ENCODE peak calls at places on chromosome 22, in four cellular contexts. One of them, this sample, is unnamed.
A peak's percentile ranks its signal among the peaks of the same experiment; 100 is the strongest.

GRCh38 chr22:31247726-31248125 is 35.6 kb downstream of the LIMK2 start:
- DNase-seq in IMR-90: no peak
- DNase-seq in brain microvascular endothelial cell: no peak
- DNase-seq in ovary: no peak
- DNase-seq in this sample: no peak

GRCh38 chr22:19714320-19715252 is at the start of gene SEPTIN5:
- DNase-seq in brain microvascular endothelial cell: no peak
- DNase-seq in IMR-90: no peak
- DNase-seq in ovary: peak; percentile 51
- DNase-seq in this sample: no peak

GRCh38 chr22:41801886-41802285 is 1.4 kb downstream of the CCDC134 start:
- DNase-seq in ovary: no peak
- DNase-seq in IMR-90: no peak
- DNase-seq in brain microvascular endothelial cell: no peak
- DNase-seq in this sample: no peak

GRCh38 chr22:47171441-47172221 is 409.2 kb downstream of the TBC1D22A start:
- DNase-seq in ovary: peak; percentile 36
- DNase-seq in brain microvascular endothelial cell: no peak
- DNase-seq in IMR-90: no peak
- DNase-seq in this sample: no peak

GRCh38 chr22:37282385-37282677 is at the start of gene CYTH4:
- DNase-seq in brain microvascular endothelial cell: no peak
- DNase-seq in IMR-90: no peak
- DNase-seq in ovary: no peak
- DNase-seq in this sample: peak; percentile 43

GRCh38 chr22:26588749-26589366 is 1.1 kb downstream of the TPST2 start:
- DNase-seq in IMR-90: no peak
- DNase-seq in brain microvascular endothelial cell: no peak
- DNase-seq in ovary: no peak
- DNase-seq in this sample: no peak

GRCh38 chr22:37803195-37803635 is 4.5 kb upstream of the GCAT start:
- DNase-seq in brain microvascular endothelial cell: no peak
- DNase-seq in IMR-90: no peak
- DNase-seq in ovary: no peak
- DNase-seq in this sample: no peak

GRCh38 chr22:35860087-35860733 is 142.5 kb downstream of the APOL5 start:
- DNase-seq in brain microvascular endothelial cell: no peak
- DNase-seq in ovary: no peak
- DNase-seq in IMR-90: no peak
- DNase-seq in this sample: no peak

GRCh38 chr22:21443735-21444421 is 23.3 kb upstream of the TMEM191C start:
- DNase-seq in ovary: peak; percentile 33
- DNase-seq in IMR-90: no peak
- DNase-seq in brain microvascular endothelial cell: no peak
- DNase-seq in this sample: peak; percentile 8

GRCh38 chr22:27220349-27220748 is 563.0 kb downstream of the MIAT start:
- DNase-seq in ovary: no peak
- DNase-seq in brain microvascular endothelial cell: peak; percentile 91
- DNase-seq in IMR-90: peak; percentile 89
- DNase-seq in this sample: no peak

GRCh38 chr22:37591823-37592404 is 12.0 kb upstream of the LGALS2 start:
- DNase-seq in IMR-90: no peak
- DNase-seq in brain microvascular endothelial cell: no peak
- DNase-seq in ovary: no peak
- DNase-seq in this sample: no peak

GRCh38 chr22:39492186-39492585 is 9.9 kb upstream of the MIEF1 start:
- DNase-seq in IMR-90: no peak
- DNase-seq in brain microvascular endothelial cell: no peak
- DNase-seq in ovary: no peak
- DNase-seq in this sample: no peak

GRCh38 chr22:18056802-18057474 is 20.9 kb upstream of the PEX26 start:
- DNase-seq in ovary: no peak
- DNase-seq in IMR-90: no peak
- DNase-seq in brain microvascular endothelial cell: no peak
- DNase-seq in this sample: no peak

GRCh38 chr22:38554281-38554680 is 15.7 kb downstream of the DMC1 start:
- DNase-seq in ovary: no peak
- DNase-seq in brain microvascular endothelial cell: no peak
- DNase-seq in IMR-90: peak; percentile 83
- DNase-seq in this sample: no peak

GRCh38 chr22:35688913-35689675 is 28.6 kb upstream of the APOL5 start:
- DNase-seq in brain microvascular endothelial cell: no peak
- DNase-seq in IMR-90: peak; percentile 59
- DNase-seq in ovary: no peak
- DNase-seq in this sample: no peak

GRCh38 chr22:20037419-20037818 is 16.5 kb downstream of the TANGO2 start:
- DNase-seq in brain microvascular endothelial cell: no peak
- DNase-seq in ovary: no peak
- DNase-seq in IMR-90: no peak
- DNase-seq in this sample: no peak

GRCh38 chr22:38872831-38873248 is 824 bp upstream of the CBX6 start:
- DNase-seq in IMR-90: peak; percentile 32
- DNase-seq in brain microvascular endothelial cell: no peak
- DNase-seq in ovary: peak; percentile 87
- DNase-seq in this sample: peak; percentile 79

GRCh38 chr22:20510811-20511577 is 3.6 kb downstream of the MED15 start:
- DNase-seq in IMR-90: no peak
- DNase-seq in ovary: no peak
- DNase-seq in brain microvascular endothelial cell: no peak
- DNase-seq in this sample: no peak

GRCh38 chr22:33883561-33883960 is 36.7 kb downstream of the LARGE1 start:
- DNase-seq in brain microvascular endothelial cell: no peak
- DNase-seq in ovary: no peak
- DNase-seq in IMR-90: no peak
- DNase-seq in this sample: no peak

GRCh38 chr22:39634530-39635399 is 64.2 kb downstream of the CACNA1I start:
- DNase-seq in brain microvascular endothelial cell: peak; percentile 79
- DNase-seq in ovary: no peak
- DNase-seq in IMR-90: peak; percentile 92
- DNase-seq in this sample: no peak

GRCh38 chr22:20530368-20531153 is 23.2 kb downstream of the MED15 start:
- DNase-seq in ovary: no peak
- DNase-seq in brain microvascular endothelial cell: peak; percentile 82
- DNase-seq in IMR-90: peak; percentile 83
- DNase-seq in this sample: no peak

GRCh38 chr22:32752868-32753520 is 48.5 kb upstream of the TIMP3 start:
- DNase-seq in IMR-90: peak; percentile 86
- DNase-seq in brain microvascular endothelial cell: peak; percentile 83
- DNase-seq in ovary: no peak
- DNase-seq in this sample: peak; percentile 48

GRCh38 chr22:37443086-37443485 is 15.8 kb upstream of the ELFN2 start:
- DNase-seq in IMR-90: no peak
- DNase-seq in brain microvascular endothelial cell: no peak
- DNase-seq in ovary: no peak
- DNase-seq in this sample: no peak

GRCh38 chr22:17980638-17981051 is 43.7 kb downstream of the MICAL3 start:
- DNase-seq in brain microvascular endothelial cell: no peak
- DNase-seq in IMR-90: peak; percentile 48
- DNase-seq in ovary: no peak
- DNase-seq in this sample: no peak

GRCh38 chr22:23060612-23061400 is 9.5 kb upstream of the GNAZ start:
- DNase-seq in IMR-90: no peak
- DNase-seq in brain microvascular endothelial cell: no peak
- DNase-seq in ovary: peak; percentile 23
- DNase-seq in this sample: peak; percentile 3

GRCh38 chr22:36929621-36930020 is 16.2 kb downstream of the CSF2RB start:
- DNase-seq in brain microvascular endothelial cell: no peak
- DNase-seq in ovary: no peak
- DNase-seq in IMR-90: no peak
- DNase-seq in this sample: no peak

GRCh38 chr22:38953577-38954413 is 3.6 kb upstream of the APOBEC3A start:
- DNase-seq in ovary: no peak
- DNase-seq in brain microvascular endothelial cell: no peak
- DNase-seq in IMR-90: no peak
- DNase-seq in this sample: no peak

GRCh38 chr22:37049224-37049623 is 2.3 kb upstream of the KCTD17 start:
- DNase-seq in IMR-90: no peak
- DNase-seq in ovary: no peak
- DNase-seq in brain microvascular endothelial cell: no peak
- DNase-seq in this sample: no peak

GRCh38 chr22:40383905-40384304 is 13.5 kb downstream of the SGSM3 start:
- DNase-seq in brain microvascular endothelial cell: peak; percentile 88
- DNase-seq in ovary: no peak
- DNase-seq in IMR-90: peak; percentile 75
- DNase-seq in this sample: no peak

GRCh38 chr22:20803696-20804324 is 29.9 kb downstream of the SERPIND1 start:
- DNase-seq in ovary: peak; percentile 54
- DNase-seq in IMR-90: peak; percentile 44
- DNase-seq in brain microvascular endothelial cell: peak; percentile 36
- DNase-seq in this sample: peak; percentile 16

GRCh38 chr22:40628354-40629042 is 8.0 kb downstream of the MRTFA start:
- DNase-seq in ovary: no peak
- DNase-seq in brain microvascular endothelial cell: no peak
- DNase-seq in IMR-90: peak; percentile 61
- DNase-seq in this sample: no peak

GRCh38 chr22:41899992-41900651 is 14.8 kb downstream of the SHISA8 start:
- DNase-seq in brain microvascular endothelial cell: no peak
- DNase-seq in IMR-90: no peak
- DNase-seq in ovary: no peak
- DNase-seq in this sample: peak; percentile 61

GRCh38 chr22:20025401-20026203 is 4.7 kb downstream of the TANGO2 start:
- DNase-seq in brain microvascular endothelial cell: no peak
- DNase-seq in ovary: no peak
- DNase-seq in IMR-90: no peak
- DNase-seq in this sample: no peak

GRCh38 chr22:19756288-19757128 is 4.1 kb upstream of the TBX1 start:
- DNase-seq in ovary: no peak
- DNase-seq in brain microvascular endothelial cell: no peak
- DNase-seq in IMR-90: no peak
- DNase-seq in this sample: peak; percentile 59

GRCh38 chr22:21713428-21714058 is 22.1 kb downstream of the YPEL1 start:
- DNase-seq in IMR-90: no peak
- DNase-seq in brain microvascular endothelial cell: no peak
- DNase-seq in ovary: no peak
- DNase-seq in this sample: no peak

GRCh38 chr22:19523240-19524169 is 705 bp downstream of the CLDN5 start:
- DNase-seq in ovary: no peak
- DNase-seq in brain microvascular endothelial cell: no peak
- DNase-seq in IMR-90: peak; percentile 9
- DNase-seq in this sample: no peak

GRCh38 chr22:31932863-31933262 is 11.5 kb upstream of the YWHAH start:
- DNase-seq in brain microvascular endothelial cell: no peak
- DNase-seq in IMR-90: no peak
- DNase-seq in ovary: no peak
- DNase-seq in this sample: no peak

GRCh38 chr22:48396785-48397530 is 1430.7 kb downstream of the BRD1 start:
- DNase-seq in ovary: no peak
- DNase-seq in brain microvascular endothelial cell: no peak
- DNase-seq in IMR-90: no peak
- DNase-seq in this sample: no peak

GRCh38 chr22:45211435-45211834 is 29.3 kb downstream of the KIAA0930 start:
- DNase-seq in IMR-90: no peak
- DNase-seq in ovary: no peak
- DNase-seq in brain microvascular endothelial cell: no peak
- DNase-seq in this sample: no peak

GRCh38 chr22:45210577-45211431 is 29.9 kb downstream of the KIAA0930 start:
- DNase-seq in IMR-90: no peak
- DNase-seq in ovary: no peak
- DNase-seq in brain microvascular endothelial cell: no peak
- DNase-seq in this sample: peak; percentile 13

GRCh38 chr22:45212306-45212709 is 28.4 kb downstream of the KIAA0930 start:
- DNase-seq in brain microvascular endothelial cell: peak; percentile 91
- DNase-seq in IMR-90: peak; percentile 96
- DNase-seq in ovary: peak; percentile 85
- DNase-seq in this sample: peak; percentile 74

GRCh38 chr22:45212992-45213751 is 27.5 kb downstream of the KIAA0930 start:
- DNase-seq in IMR-90: peak; percentile 81
- DNase-seq in brain microvascular endothelial cell: peak; percentile 70
- DNase-seq in ovary: no peak
- DNase-seq in this sample: peak; percentile 47

GRCh38 chr22:45211848-45212247 is 28.8 kb downstream of the KIAA0930 start:
- DNase-seq in ovary: no peak
- DNase-seq in IMR-90: no peak
- DNase-seq in brain microvascular endothelial cell: no peak
- DNase-seq in this sample: no peak
- H3K4me3 ChIP-seq in ovary: peak overlapping the region; percentile 21
- H3K4me3 ChIP-seq in IMR-90: peak overlapping the region; percentile 30
- H3K4me3 ChIP-seq in brain microvascular endothelial cell: peak overlapping the region; percentile 41
- H3K4me3 ChIP-seq in this sample: peak overlapping the region; percentile 44

DNA sequence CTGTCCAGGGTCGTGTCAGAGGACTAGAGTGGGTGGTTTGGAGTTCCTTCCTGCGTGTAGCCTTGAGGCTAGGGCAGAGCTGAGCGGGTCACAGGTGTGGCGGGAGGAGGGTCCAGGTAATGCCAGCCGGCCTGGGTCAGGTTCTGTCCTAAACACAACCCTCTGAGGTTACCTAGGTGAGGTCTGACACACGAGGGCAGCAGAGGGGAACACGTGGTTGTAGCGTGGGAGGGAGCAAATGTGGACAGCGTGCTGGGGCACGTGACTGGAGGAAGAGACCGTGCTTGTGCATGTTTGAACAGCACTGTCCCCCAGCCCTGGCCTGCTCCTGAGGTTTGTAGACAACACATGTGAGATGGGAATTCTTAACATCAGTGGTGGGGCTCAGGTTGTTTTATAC is 13.1 kb downstream of the MOV10L1 start:
- DNase-seq in brain microvascular endothelial cell: no peak
- DNase-seq in ovary: no peak
- DNase-seq in IMR-90: no peak
- DNase-seq in this sample: no peak
- TF ChIP-seq CTCF in brain microvascular endothelial cell: no peak
- TF ChIP-seq CTCF in ovary: no peak
- TF ChIP-seq CTCF in IMR-90: no peak
- TF ChIP-seq CTCF in this sample: no peak

DNA sequence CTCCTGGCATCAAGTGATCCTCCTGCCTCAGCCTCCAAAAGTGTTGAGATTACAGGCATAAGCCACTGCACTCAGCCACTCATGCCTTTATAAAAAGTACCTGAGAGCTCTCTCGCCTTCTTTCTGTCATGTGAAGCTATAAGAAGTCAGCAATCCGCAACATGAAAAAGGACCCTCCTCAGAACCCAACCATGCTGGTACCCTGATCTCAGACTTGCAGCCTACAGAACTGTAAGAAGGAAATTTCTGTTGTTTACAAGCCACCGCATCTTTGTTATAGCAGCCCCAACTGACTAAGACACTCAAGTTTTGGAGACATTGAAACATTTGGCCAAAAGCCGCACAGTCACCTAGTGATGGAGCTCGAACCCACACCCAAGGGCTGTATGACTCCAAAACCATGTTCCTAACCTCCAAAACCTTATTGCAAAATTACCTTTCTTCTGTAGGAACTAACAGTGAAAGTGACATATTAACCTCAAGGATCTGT is 8.9 kb downstream of the PACSIN2 start:
- DNase-seq in ovary: no peak
- DNase-seq in IMR-90: no peak
- DNase-seq in brain microvascular endothelial cell: no peak
- DNase-seq in this sample: no peak
- H3K27ac ChIP-seq in ovary: no peak overlapping the region
- H3K27ac ChIP-seq in IMR-90: no peak overlapping the region
- H3K27ac ChIP-seq in brain microvascular endothelial cell: no peak overlapping the region
- H3K27ac ChIP-seq in this sample: no peak overlapping the region

DNA sequence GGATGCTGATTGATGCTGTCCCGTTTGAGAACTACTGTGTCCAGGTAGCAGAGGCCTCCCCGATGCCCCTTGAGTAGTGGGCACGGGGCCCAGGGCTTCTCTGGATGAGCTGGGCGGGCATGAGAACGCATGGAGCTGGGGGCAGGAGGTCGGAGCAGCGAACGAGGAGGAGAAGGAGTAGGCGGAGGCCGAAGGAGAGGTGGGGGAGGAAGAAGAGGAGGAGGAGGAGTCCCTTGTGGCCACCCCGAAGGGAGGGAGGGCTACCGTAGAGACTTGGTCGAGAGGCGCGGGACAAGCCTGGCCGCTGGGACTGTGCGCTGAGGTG is 62.9 kb downstream of the CRYBB2 start:
- DNase-seq in ovary: no peak
- DNase-seq in brain microvascular endothelial cell: no peak
- DNase-seq in IMR-90: no peak
- DNase-seq in this sample: no peak
- H3K4me3 ChIP-seq in ovary: no peak overlapping the region
- H3K4me3 ChIP-seq in brain microvascular endothelial cell: no peak overlapping the region
- H3K4me3 ChIP-seq in IMR-90: no peak overlapping the region
- H3K4me3 ChIP-seq in this sample: no peak overlapping the region

This sample was measured in heart right ventricle.